ENCODE peak calls at places on chromosomes 12 and 14, in eight cellular contexts. J is activated gamma-delta T cell treated with anti-CD3 and anti-CD28 coated beads, Interleukin-2, amount 50 U/mL, for 16 hours; X is cortex of kidney; W is Peyer's patch; T is right atrium auricular region; L is activated CD4-positive, alpha-beta T cell treated with anti-CD3 and anti-CD28 coated beads, Interleukin-2, amount 50 U/mL, for 1 hour; O is hypothalamus; K is NCI-H1092 treated with DMSO at 0.1 percent for 48 hours. D is an unnamed sample.

GRCh38 chr12:58425481-58426392 is 484.4 kb downstream of the ATP23 start:
- DNase-seq in J (no peak), X (no peak), W (no peak), T (no peak), L (no peak), O (no peak), K (no peak), D (no peak)

GRCh38 chr12:86186449-86186848 is 69.7 kb downstream of the MGAT4C start:
- DNase-seq in J (no peak), X (no peak), W (no peak), T (no peak), L (no peak), O (no peak), K (no peak), D (no peak)

GRCh38 chr12:2360630-2361170 is 307.9 kb downstream of the CACNA1C start:
- DNase-seq in J (no peak), X (no peak), W (peak; percentile 26), T (no peak), L (no peak), O (no peak), K (no peak), D (no peak)

GRCh38 chr12:91974541-91974940 is 171.1 kb downstream of the BTG1 start:
- DNase-seq in J (no peak), X (no peak), W (no peak), T (no peak), L (no peak), O (no peak), K (no peak), D (no peak)

GRCh38 chr14:55220230-55220629 is 28.8 kb upstream of the DLGAP5 start:
- DNase-seq in J (no peak), X (no peak), W (no peak), T (no peak), L (no peak), O (no peak), K (no peak), D (no peak)

GRCh38 chr12:52061470-52062166 is 8.2 kb upstream of the ATG101 start:
- DNase-seq in J (no peak), X (no peak), W (no peak), T (no peak), L (no peak), O (peak; percentile 81), K (no peak), D (peak; percentile 92)

GRCh38 chr12:46964496-46965098 is 114.8 kb upstream of the PCED1B start:
- DNase-seq in J (no peak), X (no peak), W (no peak), T (no peak), L (no peak), O (no peak), K (no peak), D (no peak)

GRCh38 chr14:104888489-104889373 is 23.7 kb downstream of the CEP170B start:
- DNase-seq in J (no peak), X (no peak), W (peak; percentile 43), T (no peak), L (no peak), O (no peak), K (no peak), D (no peak)

GRCh38 chr12:118328486-118329340 is 44.0 kb downstream of the TAOK3 start:
- DNase-seq in J (no peak), X (no peak), W (no peak), T (no peak), L (no peak), O (no peak), K (no peak), D (no peak)

GRCh38 chr12:44558340-44559100 is 317.6 kb downstream of the NELL2 start:
- DNase-seq in J (no peak), X (no peak), W (no peak), T (no peak), L (no peak), O (no peak), K (no peak), D (no peak)

GRCh38 chr12:101407054-101407437 is 526 bp downstream of the ARL1 start:
- DNase-seq in J (no peak), X (no peak), W (no peak), T (no peak), L (peak; percentile 15), O (peak; percentile 16), K (no peak), D (no peak)

GRCh38 chr12:43776498-43776897 is 17.7 kb downstream of the IRAK4 start:
- DNase-seq in J (no peak), X (no peak), W (no peak), T (no peak), L (no peak), O (no peak), K (peak; percentile 49), D (no peak)

GRCh38 chr14:103562135-103562384 is 397 bp downstream of the BAG5 start:
- DNase-seq in J (no peak), X (no peak), W (no peak), T (no peak), L (no peak), O (no peak), K (no peak), D (no peak)

GRCh38 chr12:1457901-1458300 is 136.5 kb downstream of the FBXL14 start:
- DNase-seq in J (no peak), X (no peak), W (no peak), T (no peak), L (no peak), O (no peak), K (no peak), D (no peak)

GRCh38 chr12:132160016-132160415 is 15.8 kb downstream of the NOC4L start:
- DNase-seq in J (no peak), X (no peak), W (no peak), T (no peak), L (no peak), O (no peak), K (no peak), D (no peak)

GRCh38 chr12:118355838-118356237 is 16.9 kb downstream of the TAOK3 start:
- DNase-seq in J (no peak), X (no peak), W (no peak), T (no peak), L (no peak), O (no peak), K (no peak), D (no peak)

GRCh38 chr14:22556990-22557623 is 31.9 kb downstream of the DAD1 start:
- DNase-seq in J (peak; percentile 90), X (no peak), W (peak; percentile 94), T (peak; percentile 72), L (peak; percentile 93), O (peak; percentile 77), K (peak; percentile 83), D (peak; percentile 87)

GRCh38 chr14:51818748-51819386 is 41.5 kb upstream of the GNG2 start:
- DNase-seq in J (no peak), X (no peak), W (no peak), T (no peak), L (no peak), O (no peak), K (peak; percentile 46), D (no peak)

GRCh38 chr12:77560714-77561113 is 270.0 kb upstream of the NAV3 start:
- DNase-seq in J (no peak), X (no peak), W (no peak), T (no peak), L (no peak), O (no peak), K (no peak), D (no peak)

GRCh38 chr12:127548123-127548553 is 718.8 kb upstream of the TMEM132C start:
- DNase-seq in J (no peak), X (no peak), W (no peak), T (no peak), L (no peak), O (no peak), K (peak; percentile 81), D (no peak)

GRCh38 chr12:84413656-84414055 is 498.9 kb downstream of the SLC6A15 start:
- DNase-seq in J (no peak), X (no peak), W (no peak), T (no peak), L (no peak), O (no peak), K (no peak), D (no peak)

GRCh38 chr12:49146406-49146805 is 15.2 kb upstream of the TUBA1B start:
- DNase-seq in J (no peak), X (no peak), W (no peak), T (no peak), L (no peak), O (no peak), K (no peak), D (no peak)

GRCh38 chr14:78363008-78363407 is 192.8 kb downstream of the NRXN3 start:
- DNase-seq in J (no peak), X (no peak), W (no peak), T (no peak), L (no peak), O (no peak), K (no peak), D (no peak)

GRCh38 chr14:35286707-35287106 is 5.5 kb upstream of the PSMA6 start:
- DNase-seq in J (no peak), X (no peak), W (no peak), T (no peak), L (no peak), O (no peak), K (no peak), D (no peak)

GRCh38 chr12:99959549-99960170 is 25.1 kb downstream of the ANKS1B start:
- DNase-seq in J (no peak), X (no peak), W (no peak), T (no peak), L (no peak), O (no peak), K (peak; percentile 88), D (no peak)

GRCh38 chr12:110726708-110727369 is 15.9 kb downstream of the PPP1CC start:
- DNase-seq in J (no peak), X (no peak), W (no peak), T (no peak), L (no peak), O (no peak), K (no peak), D (no peak)

D was measured in midbrain.